ENCODE peak calls at places on chromosome 12, in five cellular contexts. R is foreskin fibroblast; M is CD8-positive, alpha-beta memory T cell; P is AG09309; Z is cardiac fibroblast. G is an unnamed sample.

GRCh38 chr12:92304335-92305066 is 158.9 kb upstream of the BTG1 start:
- DNase-seq in R (no peak), P (peak), Z (no peak), M (no peak), G (no peak)

GRCh38 chr12:108622425-108622824 is 11.3 kb downstream of the SELPLG start:
- DNase-seq in R (no peak), M (peak), Z (peak), P (no peak), G (no peak)

GRCh38 chr12:3122841-3123678 is 45.9 kb downstream of the TSPAN9 start:
- DNase-seq in M (no peak), P (peak), Z (peak), R (peak), G (peak)

GRCh38 chr12:130474599-130474998 is 136.9 kb downstream of the PIWIL1 start:
- DNase-seq in R (no peak), Z (no peak), M (no peak), P (no peak), G (no peak)

GRCh38 chr12:89087149-89087834 is 265.0 kb downstream of the DUSP6 start:
- DNase-seq in R (no peak), Z (no peak), M (no peak), P (no peak), G (no peak)

GRCh38 chr12:51948066-51948465 is 3.4 kb upstream of the ACVR1B start:
- DNase-seq in M (no peak), P (no peak), R (no peak), Z (no peak), G (no peak)

GRCh38 chr12:122062832-122063690 is 15.5 kb upstream of the MLXIP start:
- DNase-seq in P (no peak), Z (peak), R (peak), M (no peak), G (peak)

GRCh38 chr12:5076761-5077160 is 33.1 kb downstream of the KCNA5 start:
- DNase-seq in Z (no peak), P (no peak), M (no peak), R (no peak), G (no peak)

GRCh38 chr12:84913151-84913550 is 552 bp upstream of the SLC6A15 start:
- DNase-seq in M (no peak), Z (peak), R (no peak), P (no peak), G (no peak)

GRCh38 chr12:46372131-46372851 is at the start of gene SLC38A2:
- DNase-seq in Z (peak), R (peak), P (peak), M (peak), G (peak)

DNA sequence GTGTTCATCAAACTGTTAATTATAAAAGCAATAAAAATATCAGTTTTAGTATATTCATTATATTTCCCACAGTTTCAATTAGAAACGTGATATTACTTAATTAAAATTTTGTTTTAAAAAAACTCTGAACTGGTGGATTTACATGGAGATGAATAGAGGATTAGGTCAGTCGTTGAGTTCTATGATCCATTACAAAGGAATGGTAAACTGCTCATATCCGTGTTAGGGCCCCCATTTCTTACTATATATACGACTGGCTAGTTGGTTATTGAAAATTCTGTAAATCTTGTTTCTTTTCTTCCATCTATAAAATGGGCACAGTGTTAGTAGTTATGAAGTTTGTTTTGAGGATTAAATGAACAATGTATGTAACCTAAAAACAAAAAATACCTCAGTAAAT is 41.3 kb downstream of the FRS2 start:
- DNase-seq in P (no peak), M (no peak), Z (peak), R (no peak), G (no peak)
- H3K4me3 ChIP-seq in P (no peak), M (no peak), Z (no peak), R (no peak), G (no peak)

DNA sequence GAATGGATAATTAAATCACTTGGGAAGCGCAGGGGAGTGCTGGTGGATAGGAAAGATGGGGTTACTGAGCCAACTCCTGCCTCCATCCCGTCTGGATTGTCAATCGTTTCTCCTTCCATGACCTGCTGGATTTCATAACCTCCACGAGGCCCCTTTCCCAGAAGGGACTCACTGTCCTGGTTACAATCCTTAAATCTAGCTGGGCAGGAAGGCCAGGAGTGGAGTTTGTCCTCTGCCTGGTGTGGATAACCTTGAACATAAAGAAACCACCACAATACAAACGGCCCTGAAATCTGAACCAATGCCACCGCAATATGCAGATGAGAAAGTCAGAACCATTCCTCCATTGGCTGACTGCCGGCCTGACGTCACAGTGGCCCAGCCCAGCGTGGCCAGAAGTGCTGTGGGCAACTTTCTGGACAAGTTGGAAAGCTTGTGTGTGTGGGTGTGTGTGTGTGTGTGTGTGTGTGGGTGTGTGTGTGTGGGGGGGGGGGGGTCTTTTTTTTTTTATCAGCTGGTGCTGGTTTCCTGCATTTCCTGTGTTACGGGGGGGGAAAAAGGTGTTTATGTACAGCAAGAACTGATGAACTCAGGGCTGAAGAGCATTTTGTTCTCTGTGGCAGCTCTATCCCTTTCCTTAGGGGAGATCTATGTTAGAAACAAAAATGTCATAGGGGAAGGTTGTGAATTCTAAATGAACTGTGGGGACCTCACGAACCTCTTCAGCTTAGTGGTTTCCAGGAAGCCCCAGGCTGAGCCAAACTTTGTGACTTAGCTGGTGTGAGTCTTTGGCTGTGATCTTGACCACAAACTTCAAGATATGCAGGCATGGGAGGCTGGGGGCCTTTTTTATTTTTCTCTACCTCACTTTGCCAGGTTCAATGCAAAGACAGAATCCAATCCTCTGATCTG is 81.6 kb upstream of the MED13L start:
- DNase-seq in Z (peak), P (peak), M (peak), R (peak), G (peak)
- H3K4me3 ChIP-seq in Z (no peak), P (no peak), M (peak), R (peak), G (no peak)

DNA sequence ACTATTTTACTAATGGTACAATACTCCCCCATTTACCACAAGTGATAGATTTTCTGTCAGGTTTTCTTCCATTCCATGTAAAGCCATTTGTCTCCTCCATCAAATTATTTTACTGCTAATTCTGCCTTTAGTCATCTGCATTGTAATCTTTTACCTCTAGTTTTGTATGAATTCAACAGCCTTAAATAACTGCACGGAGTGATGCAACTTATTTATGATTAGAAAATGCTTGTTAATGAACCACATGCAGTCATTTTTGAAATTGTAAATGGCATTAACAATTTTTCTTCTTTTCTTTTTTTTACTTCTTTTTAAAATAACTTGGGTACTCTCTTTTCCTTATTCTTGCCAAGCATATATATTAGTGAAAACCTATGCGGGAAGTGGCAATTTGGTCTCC is 71.5 kb downstream of the RESF1 start:
- DNase-seq in Z (no peak), M (no peak), P (no peak), R (no peak), G (no peak)
- H3K4me3 ChIP-seq in Z (no peak), M (no peak), P (no peak), R (no peak), G (no peak)

GRCh38 chr12:128267651-128268347 is 829 bp downstream of the TMEM132C start:
- DNase-seq in P (no peak), R (no peak), Z (no peak), M (no peak), G (no peak)

GRCh38 chr12:128266086-128266485 is 884 bp upstream of the TMEM132C start:
- DNase-seq in Z (no peak), P (no peak), R (no peak), M (no peak), G (no peak)

GRCh38 chr12:128268348-128268725 is 1.4 kb downstream of the TMEM132C start:
- DNase-seq in M (no peak), P (no peak), Z (no peak), R (no peak), G (no peak)

GRCh38 chr12:128266559-128267245 is at the start of gene TMEM132C:
- DNase-seq in P (no peak), R (no peak), M (no peak), Z (no peak), G (no peak)

DNA sequence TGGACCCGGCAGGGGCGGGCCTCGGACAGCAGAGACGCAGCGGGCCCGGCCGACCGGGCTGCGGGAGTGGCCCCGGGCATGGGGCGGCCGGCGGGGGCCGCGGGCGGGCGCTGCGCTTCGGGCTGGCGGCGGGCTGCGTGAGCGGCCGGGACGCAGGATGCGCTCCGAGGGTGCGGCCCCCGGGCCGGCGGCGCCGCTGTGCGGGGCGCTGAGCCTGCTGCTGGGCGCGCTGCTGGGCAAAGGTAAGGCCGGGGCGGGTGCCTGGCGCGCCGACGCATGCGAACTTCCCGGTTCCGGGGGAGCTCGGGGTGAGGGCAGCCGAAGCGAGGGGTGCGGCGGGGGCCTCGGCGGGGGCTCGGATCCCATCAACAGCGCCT is 264 bp downstream of the TMEM132C start:
- DNase-seq in P (no peak), R (no peak), Z (no peak), M (no peak), G (no peak)
- H3K4me3 ChIP-seq in P (no peak), R (no peak), Z (peak), M (no peak), G (no peak)

GRCh38 chr12:120116443-120116791 is at the start of gene RAB35:
- DNase-seq in P (no peak), M (no peak), Z (no peak), R (no peak), G (peak)

GRCh38 chr12:120116792-120117651 is 469 bp upstream of the RAB35 start:
- DNase-seq in Z (peak), P (peak), M (peak), R (peak), G (no peak)

GRCh38 chr12:120119395-120119973 is 2.9 kb upstream of the RAB35 start:
- DNase-seq in M (no peak), Z (peak), P (no peak), R (no peak), G (no peak)

GRCh38 chr12:120117961-120118709 is 1.6 kb upstream of the RAB35 start:
- DNase-seq in Z (peak), P (no peak), M (no peak), R (no peak), G (no peak)

DNA sequence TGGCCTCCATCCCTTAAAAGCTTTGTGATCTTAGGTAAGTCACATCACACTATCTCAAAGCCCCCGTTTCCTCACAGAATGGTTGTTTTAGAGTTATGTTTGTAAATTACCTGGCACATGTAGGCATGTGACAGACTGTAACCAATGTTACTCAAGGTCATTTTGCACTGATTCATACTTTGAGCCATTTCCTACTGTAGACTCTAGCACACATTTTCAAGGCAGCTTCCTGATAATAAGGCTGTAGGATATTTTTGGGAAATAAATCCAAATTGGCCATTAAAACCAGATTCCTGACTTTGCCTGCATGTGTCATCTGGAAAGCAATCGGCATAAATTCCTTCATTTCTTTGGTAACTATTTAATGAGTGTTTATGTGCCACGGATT is 2.2 kb upstream of the RAB35 start:
- DNase-seq in P (peak), Z (peak), M (no peak), R (no peak), G (no peak)
- H3K4me3 ChIP-seq in P (peak), Z (no peak), M (no peak), R (peak), G (peak)